ENCODE peak calls at places on chromosomes 5 and 9, in six cellular contexts. E, K, Y, T, I and N are unnamed samples.

GRCh38 chr9:91424403-91425176 is 958 bp upstream of the NFIL3 start:
- DNase-seq in T (peak), E (peak), K (peak), I (peak), Y (peak), N (peak)

GRCh38 chr5:32168460-32169033 is 5.6 kb downstream of the GOLPH3 start:
- DNase-seq in Y (no peak), K (no peak), T (no peak), I (no peak), E (no peak), N (no peak)

GRCh38 chr5:111948517-111948916 is 191.5 kb upstream of the NREP start:
- DNase-seq in K (no peak), E (no peak), I (no peak), T (no peak), Y (peak), N (no peak)

GRCh38 chr9:113738898-113739604 is 137.1 kb upstream of the ZNF618 start:
- DNase-seq in T (no peak), I (no peak), K (peak), E (no peak), Y (no peak), N (no peak)

GRCh38 chr5:132190161-132190817 is 37.4 kb downstream of the P4HA2 start:
- DNase-seq in T (no peak), I (no peak), K (peak), E (no peak), Y (peak), N (peak)

GRCh38 chr9:118991366-118992285 is 377.6 kb downstream of the BRINP1 start:
- DNase-seq in Y (no peak), T (no peak), I (no peak), K (peak), E (no peak), N (no peak)

GRCh38 chr5:167754501-167754941 is 536.9 kb upstream of the WWC1 start:
- DNase-seq in Y (peak), K (no peak), T (no peak), E (no peak), I (no peak), N (no peak)

GRCh38 chr9:36149197-36149596 is 12.7 kb downstream of the GLIPR2 start:
- DNase-seq in T (no peak), E (no peak), Y (peak), I (no peak), K (no peak), N (no peak)

GRCh38 chr9:134408389-134408788 is 82.1 kb downstream of the RXRA start:
- DNase-seq in I (no peak), Y (no peak), T (no peak), K (no peak), E (no peak), N (peak)

GRCh38 chr5:177312649-177313181 is 1.0 kb upstream of the MXD3 start:
- DNase-seq in Y (no peak), E (no peak), T (no peak), K (peak), I (peak), N (peak)

GRCh38 chr5:169296456-169297220 is 4.3 kb downstream of the SLIT3 start:
- DNase-seq in K (no peak), I (no peak), E (no peak), T (no peak), Y (peak), N (no peak)

GRCh38 chr9:68955281-68955680 is 58.6 kb downstream of the PRKACG start:
- DNase-seq in E (no peak), I (no peak), Y (no peak), K (no peak), T (no peak), N (no peak)

GRCh38 chr9:129331772-129332512 is 153.9 kb upstream of the IER5L start:
- DNase-seq in T (no peak), Y (no peak), K (no peak), E (no peak), I (no peak), N (no peak)

GRCh38 chr5:93589812-93590215 is 6.8 kb downstream of the NR2F1 start:
- DNase-seq in K (peak), E (no peak), I (no peak), Y (no peak), T (no peak), N (no peak)

GRCh38 chr9:125513634-125514413 is 193.2 kb downstream of the MAPKAP1 start:
- DNase-seq in K (peak), I (no peak), Y (peak), E (no peak), T (no peak), N (peak)

GRCh38 chr5:114467729-114468128 is 105.9 kb downstream of the KCNN2 start:
- DNase-seq in Y (peak), K (no peak), E (no peak), T (no peak), I (no peak), N (peak)

GRCh38 chr9:129612815-129613519 is 7.9 kb downstream of the C9orf50 start:
- DNase-seq in K (no peak), Y (no peak), T (no peak), E (no peak), I (no peak), N (no peak)

GRCh38 chr5:115455241-115455640 is 89.3 kb downstream of the FEM1C start:
- DNase-seq in I (no peak), Y (peak), K (no peak), E (no peak), T (no peak), N (no peak)

GRCh38 chr5:68315679-68316271 is 100.2 kb downstream of the PIK3R1 start:
- DNase-seq in I (no peak), T (no peak), K (no peak), E (no peak), Y (no peak), N (no peak)

GRCh38 chr5:32865475-32865874 is 154.4 kb downstream of the NPR3 start:
- DNase-seq in T (no peak), K (no peak), I (no peak), Y (peak), E (no peak), N (no peak)

GRCh38 chr9:95910023-95910706 is 34.7 kb downstream of the ERCC6L2 start:
- DNase-seq in I (no peak), K (no peak), Y (no peak), T (no peak), E (no peak), N (no peak)

GRCh38 chr5:14818931-14819790 is 52.4 kb downstream of the ANKH start:
- DNase-seq in I (no peak), T (no peak), E (no peak), Y (peak), K (no peak), N (no peak)

GRCh38 chr5:31982661-31983060 is 191.5 kb downstream of the GOLPH3 start:
- DNase-seq in K (no peak), Y (peak), I (no peak), E (no peak), T (no peak), N (no peak)

GRCh38 chr5:73155541-73156222 is 17.3 kb upstream of the TMEM174 start:
- DNase-seq in E (no peak), Y (no peak), K (peak), I (no peak), T (no peak), N (no peak)

GRCh38 chr5:110335361-110336046 is 391.0 kb downstream of the TMEM232 start:
- DNase-seq in Y (peak), T (no peak), K (no peak), E (no peak), I (no peak), N (no peak)

GRCh38 chr5:1380011-1380817 is 35.3 kb upstream of the CLPTM1L start:
- DNase-seq in T (peak), K (peak), I (peak), Y (no peak), E (peak), N (peak)

GRCh38 chr9:12808569-12808968 is 33.7 kb downstream of the LURAP1L start:
- DNase-seq in K (no peak), I (no peak), E (no peak), T (no peak), Y (no peak), N (no peak)

GRCh38 chr5:177294632-177295031 is 8.9 kb downstream of the RAB24 start:
- DNase-seq in Y (no peak), T (no peak), I (peak), E (no peak), K (no peak), N (no peak)

GRCh38 chr9:116656535-116656934 is 30.6 kb upstream of the TRIM32 start:
- DNase-seq in I (no peak), K (no peak), Y (no peak), E (no peak), T (no peak), N (no peak)

GRCh38 chr5:125026900-125027731 is 280.7 kb upstream of the ZNF608 start:
- DNase-seq in Y (no peak), T (no peak), I (no peak), K (no peak), E (no peak), N (no peak)

GRCh38 chr9:100492952-100493351 is 20.0 kb downstream of the TMEFF1 start:
- DNase-seq in E (no peak), I (no peak), T (no peak), K (no peak), Y (peak), N (peak)

GRCh38 chr9:16257604-16258003 is 612.9 kb downstream of the BNC2 start:
- DNase-seq in Y (no peak), K (peak), E (no peak), I (no peak), T (no peak), N (no peak)

GRCh38 chr5:154577449-154577848 is 99.4 kb upstream of the HAND1 start:
- DNase-seq in E (no peak), T (no peak), I (no peak), K (no peak), Y (no peak), N (no peak)

GRCh38 chr5:122906768-122907167 is 61.4 kb downstream of the SNX24 start:
- DNase-seq in T (no peak), Y (peak), E (no peak), I (peak), K (no peak), N (no peak)

GRCh38 chr9:80922544-80922943 is 766.8 kb downstream of the TLE1 start:
- DNase-seq in K (no peak), E (no peak), I (no peak), Y (no peak), T (no peak), N (no peak)